ENCODE peak calls at places on chromosomes 11 and 22, in six cellular contexts. One of them, this sample, is unnamed.
A peak's percentile ranks its signal among the peaks of the same experiment; 100 is the strongest.

GRCh38 chr22:41922940-41923594 is 3.5 kb downstream of the TNFRSF13C start:
- DNase-seq in Kasumi-1: no peak
- DNase-seq in Calu3: no peak
- DNase-seq in epithelial cell of proximal tubule: no peak
- DNase-seq in cardiac muscle cell: no peak
- DNase-seq in germinal center: no peak
- DNase-seq in this sample: no peak

GRCh38 chr11:92225563-92226308 is 1.1 kb downstream of the FAT3 start:
- DNase-seq in Kasumi-1: no peak
- DNase-seq in Calu3: peak; percentile 10
- DNase-seq in epithelial cell of proximal tubule: no peak
- DNase-seq in cardiac muscle cell: peak; percentile 50
- DNase-seq in germinal center: no peak
- DNase-seq in this sample: no peak

GRCh38 chr11:19846654-19847330 is 134.2 kb downstream of the NAV2 start:
- DNase-seq in Kasumi-1: no peak
- DNase-seq in Calu3: no peak
- DNase-seq in epithelial cell of proximal tubule: no peak
- DNase-seq in cardiac muscle cell: no peak
- DNase-seq in germinal center: no peak
- DNase-seq in this sample: peak; percentile 44

GRCh38 chr11:124302291-124302690 is 11.5 kb downstream of the OR8D1 start:
- DNase-seq in Kasumi-1: no peak
- DNase-seq in Calu3: no peak
- DNase-seq in epithelial cell of proximal tubule: no peak
- DNase-seq in cardiac muscle cell: no peak
- DNase-seq in germinal center: no peak
- DNase-seq in this sample: no peak

GRCh38 chr11:61035086-61035835 is 63.8 kb downstream of the CD6 start:
- DNase-seq in Kasumi-1: no peak
- DNase-seq in Calu3: no peak
- DNase-seq in epithelial cell of proximal tubule: no peak
- DNase-seq in cardiac muscle cell: no peak
- DNase-seq in germinal center: no peak
- DNase-seq in this sample: no peak

GRCh38 chr11:6233984-6234313 is 487 bp downstream of the FHIP1B start:
- DNase-seq in Kasumi-1: peak; percentile 1
- DNase-seq in Calu3: peak; percentile 11
- DNase-seq in epithelial cell of proximal tubule: no peak
- DNase-seq in cardiac muscle cell: no peak
- DNase-seq in germinal center: no peak
- DNase-seq in this sample: no peak

GRCh38 chr11:2932850-2933251 is 3.6 kb upstream of the PHLDA2 start:
- DNase-seq in Kasumi-1: no peak
- DNase-seq in Calu3: peak; percentile 60
- DNase-seq in epithelial cell of proximal tubule: no peak
- DNase-seq in cardiac muscle cell: no peak
- DNase-seq in germinal center: no peak
- DNase-seq in this sample: no peak

GRCh38 chr11:117861151-117862018 is 15.1 kb downstream of the FXYD6 start:
- DNase-seq in Kasumi-1: no peak
- DNase-seq in Calu3: no peak
- DNase-seq in epithelial cell of proximal tubule: no peak
- DNase-seq in cardiac muscle cell: peak; percentile 84
- DNase-seq in germinal center: no peak
- DNase-seq in this sample: peak; percentile 87

GRCh38 chr11:68584097-68584496 is 100.2 kb upstream of the GAL start:
- DNase-seq in Kasumi-1: peak; percentile 62
- DNase-seq in Calu3: peak; percentile 42
- DNase-seq in epithelial cell of proximal tubule: no peak
- DNase-seq in cardiac muscle cell: peak; percentile 65
- DNase-seq in germinal center: peak; percentile 37
- DNase-seq in this sample: no peak

GRCh38 chr22:27492566-27493201 is 308.9 kb downstream of the MN1 start:
- DNase-seq in Kasumi-1: no peak
- DNase-seq in Calu3: no peak
- DNase-seq in epithelial cell of proximal tubule: no peak
- DNase-seq in cardiac muscle cell: no peak
- DNase-seq in germinal center: no peak
- DNase-seq in this sample: no peak

GRCh38 chr11:58530236-58530635 is 22.3 kb upstream of the OR5B21 start:
- DNase-seq in Kasumi-1: no peak
- DNase-seq in Calu3: no peak
- DNase-seq in epithelial cell of proximal tubule: no peak
- DNase-seq in cardiac muscle cell: no peak
- DNase-seq in germinal center: no peak
- DNase-seq in this sample: no peak

GRCh38 chr22:19981171-19981960 is 35.3 kb downstream of the ARVCF start:
- DNase-seq in Kasumi-1: no peak
- DNase-seq in Calu3: no peak
- DNase-seq in epithelial cell of proximal tubule: no peak
- DNase-seq in cardiac muscle cell: no peak
- DNase-seq in germinal center: no peak
- DNase-seq in this sample: no peak

GRCh38 chr11:5992150-5992549 is 5.4 kb upstream of the OR52L1 start:
- DNase-seq in Kasumi-1: no peak
- DNase-seq in Calu3: no peak
- DNase-seq in epithelial cell of proximal tubule: no peak
- DNase-seq in cardiac muscle cell: no peak
- DNase-seq in germinal center: no peak
- DNase-seq in this sample: no peak

GRCh38 chr22:48949375-48950149 is 878.1 kb downstream of the BRD1 start:
- DNase-seq in Kasumi-1: no peak
- DNase-seq in Calu3: no peak
- DNase-seq in epithelial cell of proximal tubule: no peak
- DNase-seq in cardiac muscle cell: no peak
- DNase-seq in germinal center: no peak
- DNase-seq in this sample: no peak

GRCh38 chr11:78651923-78652602 is 77.4 kb upstream of the NARS2 start:
- DNase-seq in Kasumi-1: no peak
- DNase-seq in Calu3: no peak
- DNase-seq in epithelial cell of proximal tubule: no peak
- DNase-seq in cardiac muscle cell: no peak
- DNase-seq in germinal center: no peak
- DNase-seq in this sample: no peak